ENCODE peak calls at places on chromosome 10, in nine cellular contexts. V is BJ; Z is caudate nucleus; U is tibial artery; O is colonic mucosa; C is AG08396; P is foreskin fibroblast; E is cardiac muscle cell; L is CD4-positive, CD25-positive, alpha-beta regulatory T cell. M is an unnamed sample.

GRCh38 chr10:28991738-28992270 is 297.1 kb upstream of the LYZL1 start:
- DNase-seq in V (no peak), Z (no peak), U (no peak), O (peak), C (peak), P (no peak), E (peak), L (no peak), M (peak)

GRCh38 chr10:112379635-112380296 is 5.8 kb downstream of the ACSL5 start:
- DNase-seq in V (no peak), Z (no peak), U (no peak), O (no peak), C (no peak), P (peak), E (no peak), L (no peak), M (no peak)

GRCh38 chr10:102468683-102469082 is 17.3 kb upstream of the C10orf95 start:
- DNase-seq in V (no peak), Z (no peak), U (no peak), O (no peak), C (no peak), P (no peak), E (no peak), L (no peak), M (no peak)

GRCh38 chr10:98087309-98087708 is 47.1 kb upstream of the R3HCC1L start:
- DNase-seq in V (no peak), Z (no peak), U (no peak), O (no peak), C (no peak), P (peak), E (peak), L (no peak), M (no peak)

GRCh38 chr10:6346621-6347020 is 143.9 kb downstream of the PFKFB3 start:
- DNase-seq in V (no peak), Z (no peak), U (no peak), O (no peak), C (no peak), P (no peak), E (no peak), L (no peak), M (peak)

GRCh38 chr10:71150811-71151210 is 61.6 kb upstream of the UNC5B start:
- DNase-seq in V (no peak), Z (no peak), U (no peak), O (no peak), C (no peak), P (no peak), E (no peak), L (no peak), M (no peak)

GRCh38 chr10:48763403-48763802 is 78.7 kb downstream of the WDFY4 start:
- DNase-seq in V (no peak), Z (no peak), U (no peak), O (no peak), C (no peak), P (no peak), E (no peak), L (no peak), M (peak)

GRCh38 chr10:103896225-103896624 is 21.8 kb downstream of the STN1 start:
- DNase-seq in V (no peak), Z (no peak), U (no peak), O (no peak), C (no peak), P (peak), E (no peak), L (no peak), M (no peak)

GRCh38 chr10:44039599-44039998 is 345.3 kb downstream of the CXCL12 start:
- DNase-seq in V (no peak), Z (no peak), U (no peak), O (no peak), C (no peak), P (no peak), E (no peak), L (no peak), M (no peak)

GRCh38 chr10:130177250-130177649 is 41.1 kb downstream of the GLRX3 start:
- DNase-seq in V (no peak), Z (no peak), U (no peak), O (no peak), C (no peak), P (no peak), E (no peak), L (no peak), M (no peak)

GRCh38 chr10:122990278-122990677 is 10.1 kb downstream of the PSTK start:
- DNase-seq in V (no peak), Z (no peak), U (no peak), O (no peak), C (no peak), P (peak), E (no peak), L (no peak), M (no peak)

M was measured in esophagus muscularis mucosa.